ENCODE peak calls at places on chromosome 22, in five cellular contexts. K is lower leg skin, Y is caudate nucleus, V is GM03348, M is aorta. B is an unnamed sample.

GRCh38 chr22:48837341-48837935 is 990.2 kb downstream of the BRD1 start:
- DNase-seq in K (no peak), M (no peak), V (no peak), Y (no peak), B (no peak)

GRCh38 chr22:38034278-38034882 is 22.8 kb upstream of the PICK1 start:
- DNase-seq in V (peak), K (no peak), Y (peak), M (peak), B (no peak)

GRCh38 chr22:33465554-33465953 is 407.4 kb upstream of the SYN3 start:
- DNase-seq in M (no peak), Y (no peak), V (no peak), K (peak), B (peak)

GRCh38 chr22:22060200-22061084 is 77.9 kb upstream of the TOP3B start:
- DNase-seq in Y (no peak), V (peak), M (peak), K (no peak), B (peak)

GRCh38 chr22:30340911-30341685 is 14.4 kb upstream of the TBC1D10A start:
- DNase-seq in K (no peak), V (no peak), Y (peak), M (peak), B (no peak)

GRCh38 chr22:38728899-38729796 is 23.4 kb downstream of the GTPBP1 start:
- DNase-seq in Y (no peak), K (no peak), V (no peak), M (peak), B (no peak)

GRCh38 chr22:24942301-24942700 is 4.2 kb downstream of the LHFPL7 start:
- DNase-seq in V (no peak), M (no peak), Y (no peak), K (no peak), B (no peak)

GRCh38 chr22:41517172-41518047 is 26.9 kb downstream of the POLR3H start:
- DNase-seq in V (peak), M (peak), Y (peak), K (peak), B (no peak)

GRCh38 chr22:31605851-31606585 is 56.0 kb downstream of the PISD start:
- DNase-seq in V (no peak), K (no peak), M (no peak), Y (peak), B (no peak)

GRCh38 chr22:35310556-35311550 is 11.2 kb downstream of the TOM1 start:
- DNase-seq in V (no peak), K (no peak), Y (no peak), M (peak), B (no peak)

GRCh38 chr22:25069758-25070461 is 117.4 kb downstream of the KIAA1671 start:
- DNase-seq in K (no peak), V (no peak), M (peak), Y (no peak), B (no peak)

GRCh38 chr22:22959147-22959827 is 71.7 kb downstream of the IGLL5 start:
- DNase-seq in K (peak), V (peak), Y (peak), M (peak), B (peak)

GRCh38 chr22:50182176-50183081 is 3.3 kb upstream of the TRABD start:
- DNase-seq in Y (no peak), K (no peak), M (no peak), V (no peak), B (peak)

B was measured in LNCaP clone FGC.